ENCODE peak calls at places on chromosomes 5 and 9, in ten cellular contexts. W, E, K, L, H, X, N, Y, D and V are unnamed samples.

GRCh38 chr5:137279631-137280236 is 219.4 kb downstream of the SPOCK1 start:
- DNase-seq in W (no peak), E (no peak), K (no peak), L (no peak), H (no peak), X (no peak), N (no peak), Y (no peak), D (no peak), V (no peak)

GRCh38 chr5:142181096-142181495 is 72.5 kb downstream of the NDFIP1 start:
- DNase-seq in W (no peak), E (no peak), K (no peak), L (no peak), H (no peak), X (no peak), N (no peak), Y (no peak), D (no peak), V (no peak)

GRCh38 chr9:33165263-33166151 is 1.6 kb downstream of the B4GALT1 start:
- DNase-seq in W (peak), E (peak), K (peak), L (peak), H (peak), X (no peak), N (no peak), Y (peak), D (peak), V (no peak)

GRCh38 chr5:56422060-56422762 is 189.1 kb upstream of the ANKRD55 start:
- DNase-seq in W (no peak), E (peak), K (no peak), L (peak), H (no peak), X (no peak), N (no peak), Y (no peak), D (no peak), V (no peak)

GRCh38 chr5:170420809-170421412 is 31.7 kb upstream of the KCNMB1 start:
- DNase-seq in W (peak), E (peak), K (peak), L (peak), H (peak), X (peak), N (peak), Y (peak), D (peak), V (no peak)

GRCh38 chr9:75918154-75918553 is 27.7 kb downstream of the PCSK5 start:
- DNase-seq in W (no peak), E (no peak), K (no peak), L (peak), H (no peak), X (no peak), N (no peak), Y (no peak), D (no peak), V (no peak)

GRCh38 chr5:175572922-175573321 is 84.9 kb upstream of the HRH2 start:
- DNase-seq in W (no peak), E (no peak), K (peak), L (peak), H (no peak), X (peak), N (no peak), Y (peak), D (no peak), V (no peak)

GRCh38 chr9:132857031-132857430 is 21.1 kb downstream of the AK8 start:
- DNase-seq in W (peak), E (no peak), K (peak), L (no peak), H (peak), X (peak), N (peak), Y (peak), D (no peak), V (no peak)

GRCh38 chr5:151869843-151870242 is 54.8 kb downstream of the GLRA1 start:
- DNase-seq in W (no peak), E (no peak), K (no peak), L (no peak), H (no peak), X (no peak), N (no peak), Y (no peak), D (no peak), V (no peak)

GRCh38 chr5:38497946-38498345 is 58.5 kb downstream of the LIFR start:
- DNase-seq in W (no peak), E (peak), K (no peak), L (peak), H (peak), X (no peak), N (no peak), Y (peak), D (no peak), V (no peak)

GRCh38 chr5:52875827-52876226 is 88.1 kb downstream of the ITGA1 start:
- DNase-seq in W (no peak), E (no peak), K (peak), L (no peak), H (no peak), X (no peak), N (no peak), Y (peak), D (no peak), V (no peak)

GRCh38 chr9:5122542-5122941 is 62.9 kb downstream of the INSL6 start:
- DNase-seq in W (no peak), E (peak), K (no peak), L (peak), H (no peak), X (no peak), N (no peak), Y (no peak), D (no peak), V (no peak)

GRCh38 chr5:103178167-103178566 is 58.1 kb downstream of the PPIP5K2 start:
- DNase-seq in W (no peak), E (peak), K (no peak), L (no peak), H (no peak), X (no peak), N (no peak), Y (peak), D (no peak), V (no peak)

GRCh38 chr9:114282926-114283325 is 40.0 kb upstream of the ORM1 start:
- DNase-seq in W (peak), E (no peak), K (no peak), L (peak), H (peak), X (peak), N (no peak), Y (peak), D (no peak), V (peak)

GRCh38 chr5:111735829-111736228 is 21.2 kb downstream of the NREP start:
- DNase-seq in W (peak), E (peak), K (peak), L (peak), H (peak), X (peak), N (peak), Y (peak), D (no peak), V (peak)

GRCh38 chr5:119470851-119471451 is 18.7 kb downstream of the HSD17B4 start:
- DNase-seq in W (no peak), E (peak), K (no peak), L (peak), H (peak), X (no peak), N (no peak), Y (peak), D (no peak), V (no peak)

GRCh38 chr5:94972268-94972667 is 312.6 kb downstream of the MCTP1 start:
- DNase-seq in W (no peak), E (no peak), K (no peak), L (no peak), H (no peak), X (no peak), N (no peak), Y (no peak), D (no peak), V (no peak)

GRCh38 chr5:95590880-95591279 is 29.0 kb upstream of the GPR150 start:
- DNase-seq in W (no peak), E (no peak), K (no peak), L (no peak), H (no peak), X (no peak), N (no peak), Y (peak), D (no peak), V (no peak)

GRCh38 chr9:108273988-108274387 is 581.8 kb downstream of the ACTL7B start:
- DNase-seq in W (no peak), E (no peak), K (no peak), L (no peak), H (peak), X (no peak), N (no peak), Y (peak), D (no peak), V (no peak)

GRCh38 chr5:86684222-86684621 is 66.5 kb downstream of the COX7C start:
- DNase-seq in W (no peak), E (peak), K (no peak), L (peak), H (no peak), X (no peak), N (no peak), Y (peak), D (no peak), V (no peak)

GRCh38 chr9:124284940-124285441 is 27.2 kb downstream of the NEK6 start:
- DNase-seq in W (no peak), E (no peak), K (no peak), L (no peak), H (peak), X (peak), N (no peak), Y (peak), D (no peak), V (no peak)

DNA sequence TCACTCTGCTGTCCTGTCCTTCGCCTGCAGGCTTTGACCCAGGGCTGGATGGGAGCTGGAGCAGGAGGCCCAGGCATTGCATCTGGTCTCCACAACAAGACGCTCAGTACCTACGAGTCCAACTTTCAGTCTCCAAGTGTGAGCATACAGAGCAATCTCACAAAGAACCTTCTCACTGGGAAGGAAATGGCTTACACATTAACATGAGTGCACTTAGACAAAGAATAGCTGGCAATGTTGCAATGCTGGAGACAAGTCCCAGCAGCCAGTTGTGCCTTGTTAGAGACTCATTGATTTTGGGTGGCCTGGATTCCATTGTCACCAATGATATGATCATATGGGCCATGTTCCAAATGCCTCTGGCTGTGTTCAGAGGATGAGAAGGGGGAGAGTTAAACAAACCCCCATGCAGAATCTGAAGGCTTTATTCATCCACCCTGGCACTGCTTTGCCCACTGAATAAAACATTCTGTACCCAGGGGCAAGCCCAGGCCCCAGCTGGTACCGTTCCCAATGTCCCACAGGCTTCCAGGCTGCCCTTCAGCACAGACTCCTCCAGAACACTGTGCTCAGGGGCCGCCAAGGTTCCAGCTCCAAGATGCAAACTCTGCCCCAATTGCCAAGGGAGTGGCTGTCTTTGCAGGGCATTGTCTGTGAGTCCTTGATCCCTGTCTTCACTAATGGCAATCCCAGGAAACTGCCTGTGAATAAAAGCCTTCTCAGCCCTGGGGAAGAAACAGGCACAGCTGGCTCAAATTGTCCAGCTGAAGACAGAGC is 185.5 kb downstream of the HSD17B3 start:
- DNase-seq in W (no peak), E (no peak), K (no peak), L (peak), H (no peak), X (no peak), N (no peak), Y (no peak), D (no peak), V (no peak)
- H3K4me3 ChIP-seq in W (no peak), E (no peak), K (no peak), L (no peak), H (no peak), X (no peak), N (no peak), Y (no peak), D (no peak), V (no peak)

DNA sequence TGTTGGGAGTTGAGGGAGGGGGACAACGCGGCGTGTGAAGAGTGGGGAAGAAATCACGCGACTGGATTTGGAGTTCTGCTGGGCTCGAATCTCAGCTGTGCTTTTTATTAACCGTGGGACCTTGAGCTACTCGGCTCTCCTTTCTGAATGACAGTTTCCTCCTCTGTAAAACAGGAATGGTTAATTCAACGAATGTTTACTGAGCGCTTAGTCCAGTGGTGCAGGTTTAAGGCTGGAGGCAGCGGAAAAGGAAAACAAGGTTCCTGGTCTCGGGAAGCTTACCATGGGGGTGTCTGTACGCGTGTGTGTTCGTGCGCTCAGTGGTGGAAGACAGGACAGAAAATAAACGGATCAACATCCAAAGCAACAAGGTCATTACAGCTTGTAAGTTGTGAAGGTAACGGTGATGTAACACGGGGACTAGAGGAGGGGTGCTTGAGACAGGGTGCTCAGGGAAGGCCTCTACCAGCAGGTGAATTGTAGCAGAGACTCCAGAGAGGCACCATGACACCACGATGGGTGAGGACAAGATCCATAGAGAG is 277 bp downstream of the EIF4E1B start:
- DNase-seq in W (no peak), E (no peak), K (no peak), L (no peak), H (no peak), X (no peak), N (no peak), Y (no peak), D (no peak), V (no peak)
- H3K4me3 ChIP-seq in W (no peak), E (peak), K (no peak), L (peak), H (peak), X (peak), N (peak), Y (peak), D (peak), V (peak)

DNA sequence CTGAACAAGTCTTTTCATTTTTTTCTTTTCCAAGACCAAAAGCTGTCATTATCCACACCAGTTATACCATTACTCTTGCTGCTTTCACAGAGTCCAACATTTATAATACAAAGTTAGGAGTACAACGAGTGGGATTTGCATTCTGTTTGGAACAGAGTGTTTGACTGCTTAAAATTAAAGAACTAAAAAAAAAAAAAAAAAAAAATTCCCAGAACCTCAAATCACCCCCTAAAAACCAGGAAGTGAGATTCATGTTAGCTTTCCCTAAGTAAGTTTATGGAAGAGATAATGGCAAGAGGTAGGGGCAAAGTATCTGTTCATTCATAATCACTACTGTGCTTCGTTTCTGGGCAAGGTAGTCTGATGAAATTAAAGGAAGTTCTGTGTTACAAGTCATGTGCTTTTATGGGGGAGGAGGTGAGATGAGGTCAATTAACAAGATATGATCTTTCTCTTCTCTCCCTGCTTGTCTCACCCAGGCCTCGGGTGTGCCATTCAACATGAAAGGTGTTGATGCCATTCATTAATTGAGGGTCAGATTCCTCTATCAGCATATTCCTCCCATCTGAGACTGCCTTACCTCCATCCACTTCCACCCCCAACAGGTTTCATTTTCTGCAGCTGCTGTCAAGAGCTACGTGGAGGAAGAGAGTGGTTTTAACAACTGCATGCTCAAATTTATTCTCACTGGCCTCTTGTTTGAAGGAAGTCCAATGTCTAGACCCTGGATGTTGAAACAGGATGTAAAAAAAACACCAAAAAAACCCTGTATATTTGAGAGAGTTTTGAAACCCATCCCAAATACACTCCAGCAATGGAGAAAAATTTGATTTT is 58.1 kb downstream of the MARCHF3 start:
- DNase-seq in W (no peak), E (no peak), K (no peak), L (no peak), H (no peak), X (no peak), N (no peak), Y (no peak), D (peak), V (no peak)
- H3K4me3 ChIP-seq in W (no peak), E (no peak), K (no peak), L (no peak), H (no peak), X (no peak), N (no peak), Y (no peak), D (peak), V (no peak)

GRCh38 chr5:84383296-84383815 is 1.3 kb downstream of the EDIL3 start:
- DNase-seq in W (no peak), E (no peak), K (no peak), L (no peak), H (no peak), X (no peak), N (no peak), Y (peak), D (no peak), V (no peak)
- H3K4me3 ChIP-seq in W (peak), E (peak), K (peak), L (peak), H (peak), X (peak), N (peak), Y (peak), D (no peak), V (peak)

GRCh38 chr5:36600847-36601527 is 5.4 kb upstream of the SLC1A3 start:
- DNase-seq in W (no peak), E (no peak), K (no peak), L (no peak), H (no peak), X (no peak), N (no peak), Y (no peak), D (no peak), V (no peak)

GRCh38 chr5:36596756-36597155 is 9.7 kb upstream of the SLC1A3 start:
- DNase-seq in W (no peak), E (no peak), K (no peak), L (no peak), H (no peak), X (no peak), N (no peak), Y (no peak), D (no peak), V (no peak)

GRCh38 chr5:36593867-36594266 is 12.5 kb upstream of the SLC1A3 start:
- DNase-seq in W (no peak), E (no peak), K (no peak), L (no peak), H (no peak), X (no peak), N (no peak), Y (no peak), D (no peak), V (no peak)

GRCh38 chr5:36599986-36600779 is 6.2 kb upstream of the SLC1A3 start:
- DNase-seq in W (no peak), E (no peak), K (no peak), L (peak), H (peak), X (no peak), N (no peak), Y (peak), D (no peak), V (no peak)

GRCh38 chr5:36596247-36596646 is 10.2 kb upstream of the SLC1A3 start:
- DNase-seq in W (no peak), E (no peak), K (no peak), L (no peak), H (no peak), X (no peak), N (no peak), Y (no peak), D (no peak), V (no peak)
- H3K4me3 ChIP-seq in W (no peak), E (no peak), K (no peak), L (no peak), H (no peak), X (no peak), N (no peak), Y (no peak), D (no peak), V (no peak)

DNA sequence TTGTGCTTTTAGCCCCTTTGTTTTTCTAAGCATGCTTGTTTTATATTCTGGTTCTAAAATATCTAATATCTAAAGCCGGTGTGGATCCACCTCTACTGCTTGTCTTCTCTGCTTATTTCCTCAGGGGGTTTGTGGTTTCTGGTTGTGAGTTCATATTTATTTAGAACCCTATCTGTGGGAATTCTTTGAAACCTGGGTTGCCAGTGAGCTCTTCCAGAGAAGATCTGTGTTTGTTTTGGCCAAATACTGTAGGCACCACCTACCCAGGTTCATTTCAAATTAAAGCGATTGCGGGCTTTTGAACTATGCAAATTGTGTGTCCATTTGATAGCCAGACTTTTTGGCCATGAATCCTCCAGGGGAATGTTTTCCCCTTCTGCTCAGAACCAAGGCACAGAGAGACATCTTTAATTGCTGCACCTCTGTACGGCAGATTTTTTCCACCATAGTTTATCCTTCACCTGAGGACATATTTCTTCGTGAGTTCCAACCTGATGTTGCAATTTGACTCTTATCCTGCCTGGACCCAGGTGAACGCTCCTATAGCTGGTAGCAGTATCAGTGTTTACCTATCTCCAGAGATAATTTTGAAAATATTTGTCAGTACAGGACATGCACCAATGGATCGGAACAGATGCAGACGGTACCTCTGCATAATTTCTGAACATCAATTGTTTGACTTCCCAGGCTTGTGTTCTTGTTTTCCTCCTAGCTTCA is 2.3 kb upstream of the ZBTB43 start:
- DNase-seq in W (no peak), E (peak), K (no peak), L (no peak), H (no peak), X (no peak), N (no peak), Y (no peak), D (no peak), V (no peak)
- H3K4me3 ChIP-seq in W (no peak), E (peak), K (no peak), L (no peak), H (no peak), X (no peak), N (no peak), Y (no peak), D (no peak), V (no peak)